ENCODE peak calls at places on chromosomes 2 and 18, in nine cellular contexts. O, Q, L, G, E, U, N, V and C are unnamed samples.

GRCh38 chr2:67412424-67412823 is 15.3 kb downstream of the ETAA1 start:
- DNase-seq in O (peak), Q (no peak), L (no peak), G (no peak), E (no peak), U (no peak), N (no peak), V (no peak), C (no peak)

GRCh38 chr2:157413342-157414035 is 30.4 kb downstream of the CYTIP start:
- DNase-seq in O (no peak), Q (no peak), L (no peak), G (no peak), E (no peak), U (no peak), N (no peak), V (no peak), C (no peak)

GRCh38 chr2:3618367-3618766 is 23.5 kb downstream of the COLEC11 start:
- DNase-seq in O (no peak), Q (no peak), L (no peak), G (no peak), E (no peak), U (no peak), N (no peak), V (no peak), C (no peak)

GRCh38 chr2:48946444-48947048 is 191.0 kb upstream of the LHCGR start:
- DNase-seq in O (peak), Q (peak), L (peak), G (no peak), E (no peak), U (no peak), N (peak), V (peak), C (peak)

GRCh38 chr2:676647-677055 is 555 bp downstream of the TMEM18 start:
- DNase-seq in O (peak), Q (peak), L (peak), G (peak), E (peak), U (peak), N (peak), V (peak), C (peak)

GRCh38 chr2:236663267-236663666 is 93.6 kb downstream of the ACKR3 start:
- DNase-seq in O (no peak), Q (peak), L (peak), G (no peak), E (no peak), U (peak), N (no peak), V (no peak), C (no peak)

GRCh38 chr2:72892506-72893173 is 5.4 kb downstream of the SPR start:
- DNase-seq in O (peak), Q (peak), L (peak), G (no peak), E (peak), U (peak), N (no peak), V (peak), C (peak)

GRCh38 chr18:21112140-21112473 is 494 bp upstream of the ROCK1 start:
- DNase-seq in O (no peak), Q (no peak), L (no peak), G (no peak), E (no peak), U (no peak), N (no peak), V (no peak), C (no peak)

GRCh38 chr2:27494284-27494943 is 586 bp downstream of the FNDC4 start:
- DNase-seq in O (peak), Q (peak), L (peak), G (no peak), E (no peak), U (peak), N (no peak), V (peak), C (no peak)

GRCh38 chr2:153509133-153509532 is 30.6 kb upstream of the RPRM start:
- DNase-seq in O (no peak), Q (no peak), L (no peak), G (no peak), E (no peak), U (no peak), N (no peak), V (no peak), C (no peak)

GRCh38 chr2:147782521-147782920 is 62.3 kb upstream of the ACVR2A start:
- DNase-seq in O (peak), Q (peak), L (peak), G (no peak), E (no peak), U (no peak), N (no peak), V (no peak), C (no peak)

DNA sequence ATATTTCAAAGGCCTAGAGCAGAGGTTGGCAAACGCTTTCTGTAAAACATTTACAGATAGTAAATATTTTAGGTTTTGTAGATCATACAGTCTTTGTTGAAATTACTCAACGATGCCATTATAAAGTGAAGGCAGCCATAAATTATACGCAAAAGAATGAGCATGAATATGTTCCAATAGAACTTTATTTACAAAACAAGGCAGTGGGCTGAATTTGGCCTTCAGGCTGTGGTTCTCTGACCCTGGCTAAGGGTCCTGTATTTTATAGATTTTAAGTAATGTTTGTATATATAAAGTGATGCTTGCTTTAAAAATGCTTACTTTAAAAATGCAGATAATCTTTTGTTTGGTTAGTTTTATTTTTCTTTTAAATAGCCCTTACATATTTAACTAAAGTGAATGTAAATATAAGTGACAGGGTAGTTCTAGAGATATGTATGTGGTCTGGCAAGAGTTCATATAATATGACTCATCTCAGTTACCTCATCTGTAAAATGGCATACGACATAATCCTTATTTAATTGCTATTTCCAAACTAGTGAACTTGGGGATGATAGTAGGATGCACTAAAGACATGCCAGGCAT is 51.7 kb upstream of the ATP5MC3 start:
- DNase-seq in O (peak), Q (peak), L (peak), G (no peak), E (no peak), U (peak), N (no peak), V (no peak), C (no peak)
- TF ChIP-seq CTCF in O (no peak), Q (no peak), L (no peak), G (no peak), E (no peak), U (no peak), N (no peak), V (no peak), C (no peak)

DNA sequence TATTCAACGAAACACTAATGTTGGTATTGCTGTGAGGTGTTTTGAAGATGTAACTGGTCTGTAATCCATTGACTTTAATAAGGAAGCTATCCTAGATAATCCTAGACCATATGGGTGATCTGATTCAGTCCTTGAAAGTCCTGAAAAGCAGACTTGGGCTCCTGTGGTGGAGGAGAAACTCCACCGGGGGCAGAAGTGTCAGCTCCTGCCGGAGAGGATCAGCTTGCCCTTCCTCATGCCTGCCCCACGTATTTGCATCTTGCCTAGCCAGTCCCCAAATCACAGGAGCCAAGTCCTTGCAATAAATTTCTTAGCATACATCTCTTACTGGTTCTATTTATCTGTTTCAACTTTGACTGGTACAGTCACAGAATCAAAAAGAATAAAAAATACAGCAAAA is 144.2 kb upstream of the DLGAP1 start:
- DNase-seq in O (no peak), Q (no peak), L (no peak), G (no peak), E (no peak), U (no peak), N (no peak), V (no peak), C (no peak)
- TF ChIP-seq CTCF in O (no peak), Q (no peak), L (no peak), G (no peak), E (no peak), U (no peak), N (no peak), V (no peak), C (no peak)

GRCh38 chr18:76216096-76216495 is 278.9 kb downstream of the ZNF516 start:
- DNase-seq in O (no peak), Q (no peak), L (no peak), G (no peak), E (no peak), U (no peak), N (no peak), V (no peak), C (no peak)
- TF ChIP-seq CTCF in O (no peak), Q (no peak), L (no peak), G (no peak), E (no peak), U (no peak), N (no peak), V (no peak), C (no peak)

GRCh38 chr2:62250239-62250638 is 54.3 kb downstream of the B3GNT2 start:
- DNase-seq in O (no peak), Q (no peak), L (no peak), G (no peak), E (no peak), U (no peak), N (no peak), V (no peak), C (no peak)
- TF ChIP-seq CTCF in O (no peak), Q (no peak), L (no peak), G (no peak), E (no peak), U (no peak), N (no peak), V (no peak), C (no peak)

DNA sequence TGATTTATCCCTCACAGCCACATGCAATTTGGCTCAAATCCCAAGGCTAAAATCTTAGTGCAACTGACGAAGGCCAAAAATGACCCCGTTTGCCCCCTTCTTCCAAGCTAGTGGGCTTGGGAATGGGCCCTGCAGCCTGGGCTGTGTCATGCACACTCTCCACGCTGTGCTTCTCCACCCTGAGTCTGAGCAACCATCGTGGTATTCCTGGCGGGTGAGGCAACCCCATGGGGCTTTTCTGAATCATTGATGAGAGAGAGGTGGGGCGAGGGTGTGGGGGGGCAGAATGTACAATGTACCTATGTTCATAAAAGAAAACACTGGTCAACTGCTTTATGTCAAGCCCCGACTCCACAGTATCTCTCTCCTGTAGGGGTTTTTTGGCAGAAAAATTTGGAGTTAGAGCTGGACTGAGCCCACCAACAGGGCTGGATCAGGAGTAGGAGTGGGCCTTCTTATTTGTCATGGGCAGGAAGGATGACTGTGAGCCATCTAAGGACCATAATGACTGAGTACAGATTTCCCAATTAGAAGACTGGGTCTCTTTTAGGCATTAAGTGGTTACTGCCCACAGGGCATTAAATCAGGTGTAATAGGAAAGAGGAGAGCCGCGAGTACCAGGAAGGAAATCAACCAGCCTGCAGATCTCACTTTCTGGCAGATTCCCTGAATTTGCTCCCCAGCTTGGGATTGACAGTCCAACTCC is 8.9 kb downstream of the SULT1C2 start:
- DNase-seq in O (peak), Q (peak), L (peak), G (no peak), E (no peak), U (no peak), N (no peak), V (peak), C (no peak)
- TF ChIP-seq CTCF in O (no peak), Q (no peak), L (no peak), G (no peak), E (no peak), U (no peak), N (no peak), V (no peak), C (no peak)

GRCh38 chr2:99035920-99036319 is 99.9 kb upstream of the CRACDL start:
- DNase-seq in O (no peak), Q (no peak), L (no peak), G (no peak), E (no peak), U (no peak), N (no peak), V (no peak), C (no peak)
- TF ChIP-seq CTCF in O (no peak), Q (no peak), L (peak), G (no peak), E (no peak), U (no peak), N (no peak), V (no peak), C (no peak)

GRCh38 chr2:129880309-129880708 is 99.2 kb upstream of the RAB6C start:
- DNase-seq in O (no peak), Q (no peak), L (no peak), G (no peak), E (no peak), U (no peak), N (no peak), V (no peak), C (no peak)
- TF ChIP-seq CTCF in O (no peak), Q (no peak), L (no peak), G (no peak), E (no peak), U (no peak), N (no peak), V (no peak), C (no peak)